ENCODE peak calls at places on chromosomes 4 and X, in four cellular contexts. P is body of pancreas, L is DND-41, B is neural progenitor cell. E is an unnamed sample.

GRCh38 chr4:173167793-173168395 is 717 bp upstream of the GALNT7 start:
- DNase-seq in P (peak; percentile 74), L (peak; percentile 75), B (peak; percentile 67), E (no peak)

GRCh38 chr4:150591284-150591874 is 9.4 kb downstream of the MAB21L2 start:
- DNase-seq in P (no peak), L (no peak), B (peak; percentile 80), E (no peak)

GRCh38 chr4:123453006-123453685 is 56.6 kb downstream of the SPRY1 start:
- DNase-seq in P (no peak), L (no peak), B (peak; percentile 4), E (no peak)

GRCh38 chr4:113869743-113870375 is 108.3 kb upstream of the CAMK2D start:
- DNase-seq in P (no peak), L (no peak), B (no peak), E (no peak)

GRCh38 chr4:69092190-69092589 is 4.1 kb upstream of the UGT2B7 start:
- DNase-seq in P (no peak), L (no peak), B (no peak), E (no peak)

GRCh38 chr4:129144755-129145206 is 48.8 kb downstream of the C4orf33 start:
- DNase-seq in P (no peak), L (no peak), B (no peak), E (no peak)

GRCh38 chr4:158841540-158841939 is 72.7 kb downstream of the FNIP2 start:
- DNase-seq in P (no peak), L (no peak), B (no peak), E (no peak)

GRCh38 chrX:110722135-110722534 is 73.5 kb downstream of the CHRDL1 start:
- DNase-seq in P (no peak), L (no peak), B (no peak), E (no peak)

GRCh38 chr4:15682340-15682725 is 706 bp downstream of the FAM200B start:
- DNase-seq in P (no peak), L (no peak), B (no peak), E (no peak)

GRCh38 chrX:69145714-69146113 is 19.5 kb downstream of the PJA1 start:
- DNase-seq in P (no peak), L (no peak), B (no peak), E (no peak)

GRCh38 chr4:77209012-77209411 is 52.0 kb downstream of the CCNG2 start:
- DNase-seq in P (no peak), L (no peak), B (no peak), E (no peak)

GRCh38 chrX:31580227-31580626 is 508.4 kb upstream of the FTHL17 start:
- DNase-seq in P (no peak), L (no peak), B (no peak), E (no peak)

GRCh38 chr4:64230709-64231310 is 178.4 kb downstream of the TECRL start:
- DNase-seq in P (no peak), L (peak; percentile 9), B (peak; percentile 46), E (no peak)
- H3K9me3 ChIP-seq in P (peaks cover 32% of the 10 kb centered on the region), L (peaks cover 45% of the 10 kb centered on the region), B (peaks cover 8% of the 10 kb centered on the region), E (peaks cover 34% of the 10 kb centered on the region)

DNA sequence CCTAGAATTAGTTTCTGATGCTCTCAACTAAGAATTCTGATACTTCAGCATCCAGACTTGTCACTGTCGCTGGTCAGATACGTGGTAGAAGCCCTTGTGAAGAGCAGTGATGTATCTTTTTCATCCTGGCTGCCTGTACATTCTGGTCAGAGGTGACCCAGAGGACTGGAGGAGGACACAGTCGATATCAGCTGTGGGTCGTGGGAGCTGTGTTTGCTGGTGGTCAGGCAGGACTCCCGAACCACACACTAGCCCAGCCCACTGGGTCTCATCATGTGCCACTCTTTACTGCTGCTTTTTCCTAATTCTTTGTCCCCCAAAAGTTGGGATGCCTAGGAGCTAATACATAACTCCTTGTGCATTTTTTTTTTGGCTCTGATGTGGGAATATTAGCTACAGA is 6.5 kb downstream of the DCUN1D4 start:
- DNase-seq in P (no peak), L (no peak), B (no peak), E (no peak)
- H3K4me1 ChIP-seq in P (peaks cover 40% of the 10 kb centered on the region), L (peaks cover 69% of the 10 kb centered on the region), B (peaks cover 93% of the 10 kb centered on the region), E (peaks cover 61% of the 10 kb centered on the region)

GRCh38 chr4:143658336-143658735 is 42.1 kb downstream of the FREM3 start:
- DNase-seq in P (no peak), L (no peak), B (no peak), E (no peak)
- TF ChIP-seq CTCF in P (no peak), L (no peak), B (no peak), E (no peak)

DNA sequence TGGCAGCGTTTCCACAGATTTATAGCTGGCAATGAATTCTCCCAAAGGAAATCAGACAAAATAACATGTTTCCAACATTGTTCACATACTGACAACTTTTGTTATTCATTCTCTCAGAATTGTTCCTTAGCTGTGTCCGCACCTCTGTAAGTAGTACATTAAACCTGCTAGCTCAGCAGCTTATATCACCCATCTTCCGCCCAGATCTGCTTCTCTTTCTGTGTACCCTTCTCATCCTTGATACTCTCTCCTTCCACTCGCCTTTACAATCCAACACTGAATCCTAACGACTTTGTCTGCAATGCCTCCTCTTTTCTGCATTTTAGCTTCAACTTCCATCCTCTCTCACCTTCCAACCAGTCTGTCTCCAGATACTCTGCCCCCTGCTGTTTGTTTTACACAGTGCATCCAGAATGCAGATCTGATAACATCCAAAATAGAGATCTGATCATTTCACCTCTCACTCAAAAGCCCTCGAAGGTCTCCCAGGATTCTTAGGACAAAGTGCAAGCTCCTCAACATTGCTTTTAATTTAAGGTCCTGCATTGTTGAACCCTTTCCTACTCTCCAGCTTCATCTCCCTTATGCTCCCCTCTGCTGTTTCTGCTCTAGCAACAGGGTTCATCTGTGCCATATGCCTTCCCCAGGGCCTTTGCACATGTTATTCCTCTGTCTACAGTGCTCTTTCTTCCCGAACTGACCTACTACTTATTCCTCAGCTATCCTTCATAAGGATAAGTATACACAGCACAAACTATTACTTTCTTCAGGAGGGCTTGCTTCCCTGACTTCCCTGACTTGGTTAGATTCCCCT is 67.3 kb upstream of the VBP1 start:
- DNase-seq in P (peak; percentile 16), L (peak; percentile 39), B (peak; percentile 45), E (no peak)
- H3K9me3 ChIP-seq in P (no peaks in the 10 kb centered on the region), L (no peaks in the 10 kb centered on the region), B (peaks cover 8% of the 10 kb centered on the region), E (no peaks in the 10 kb centered on the region)

DNA sequence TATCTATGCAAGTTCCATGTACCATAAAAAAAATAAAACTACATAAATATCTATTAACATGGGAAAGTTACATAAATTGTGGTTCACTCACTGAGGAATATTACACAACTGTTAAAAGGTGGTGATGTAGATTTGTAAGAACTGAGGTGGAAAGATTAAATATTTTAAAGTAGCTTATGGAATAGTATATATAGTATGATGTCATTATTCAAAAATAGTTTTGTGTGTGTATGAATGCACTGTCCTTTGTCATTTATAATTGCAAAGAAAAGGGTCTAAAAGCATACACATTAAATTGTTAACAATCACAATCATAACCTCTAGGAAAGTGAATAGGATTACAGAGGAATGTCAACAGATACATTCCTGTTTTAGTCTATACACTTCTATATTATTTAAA is 355.9 kb downstream of the OPHN1 start:
- DNase-seq in P (no peak), L (no peak), B (no peak), E (no peak)
- H3K4me1 ChIP-seq in P (no peaks in the 10 kb centered on the region), L (no peaks in the 10 kb centered on the region), B (no peaks in the 10 kb centered on the region), E (no peaks in the 10 kb centered on the region)

DNA sequence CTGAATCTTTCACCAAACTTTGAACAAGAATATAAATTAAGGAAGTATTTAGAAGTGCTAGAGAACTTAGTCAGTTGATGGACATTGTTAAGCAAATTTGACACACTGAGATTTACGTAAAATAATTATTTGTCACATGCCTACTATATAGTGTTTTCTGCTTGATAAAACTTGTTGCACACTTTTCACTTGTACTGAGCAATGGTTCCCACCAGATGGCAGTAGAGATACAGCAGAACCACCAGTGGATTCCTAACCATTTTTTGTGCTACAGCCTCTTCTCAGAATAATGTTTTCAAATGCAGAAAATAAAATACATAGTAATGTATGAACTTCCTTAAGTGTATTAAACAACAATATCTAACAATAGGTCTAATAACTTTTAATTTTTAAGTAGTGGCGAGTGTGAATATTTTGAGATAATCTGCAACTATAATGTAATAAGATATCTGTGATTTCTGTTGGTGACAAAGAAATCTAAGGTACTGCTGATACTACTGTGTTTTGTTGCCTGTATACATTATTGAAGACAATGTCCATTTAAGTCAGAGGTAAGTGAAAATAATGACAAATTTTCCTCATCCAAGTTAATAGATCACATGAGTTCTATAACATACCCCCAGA is 81.2 kb downstream of the APOOL start:
- DNase-seq in P (peak; percentile 3), L (peak; percentile 23), B (peak; percentile 17), E (no peak)
- TF ChIP-seq CTCF in P (peak; percentile 46), L (peak; percentile 74), B (peak; percentile 78), E (peak; percentile 83)